ENCODE peak calls at places on chromosomes 6 and 20, in five cellular contexts. M is ovary; L is naive thymus-derived CD4-positive, alpha-beta T cell; F is aorta; R is psoas muscle. Z is an unnamed sample.

GRCh38 chr6:142796571-142796970 is 148.4 kb downstream of the HIVEP2 start:
- DNase-seq in F (no peak), L (no peak), M (no peak), R (no peak), Z (no peak)

GRCh38 chr6:26439552-26440125 is 665 bp upstream of the BTN3A3 start:
- DNase-seq in M (no peak), F (no peak), R (no peak), L (peak; percentile 7), Z (no peak)

GRCh38 chr20:47970282-47970903 is 185.1 kb upstream of the SULF2 start:
- DNase-seq in F (no peak), L (no peak), M (no peak), R (no peak), Z (no peak)

GRCh38 chr6:74946961-74947360 is 258.9 kb downstream of the COL12A1 start:
- DNase-seq in F (no peak), R (no peak), L (no peak), M (no peak), Z (no peak)

GRCh38 chr6:137677714-137678113 is 183.5 kb upstream of the OLIG3 start:
- DNase-seq in L (no peak), F (peak; percentile 76), M (no peak), R (peak; percentile 17), Z (no peak)

GRCh38 chr6:77105091-77105490 is 358.2 kb downstream of the HTR1B start:
- DNase-seq in F (no peak), M (no peak), R (no peak), L (no peak), Z (no peak)

GRCh38 chr6:14275493-14275851 is 157.9 kb downstream of the CD83 start:
- DNase-seq in L (no peak), R (no peak), F (no peak), M (peak; percentile 67), Z (no peak)

GRCh38 chr20:42739692-42740091 is 450.0 kb downstream of the PTPRT start:
- DNase-seq in M (no peak), L (no peak), R (no peak), F (no peak), Z (no peak)

GRCh38 chr6:5730586-5731263 is 276.0 kb downstream of the NRN1 start:
- DNase-seq in L (no peak), F (no peak), R (no peak), M (no peak), Z (no peak)

GRCh38 chr20:46215913-46216707 is 92.2 kb downstream of the CDH22 start:
- DNase-seq in R (peak; percentile 39), M (no peak), F (peak; percentile 40), L (no peak), Z (no peak)

GRCh38 chr6:26250806-26251075 is 114.3 kb upstream of the BTN3A2 start:
- DNase-seq in F (no peak), R (no peak), M (no peak), L (peak; percentile 58), Z (no peak)

GRCh38 chr6:42045538-42046460 is 4.5 kb upstream of the TAF8 start:
- DNase-seq in F (peak; percentile 90), M (peak; percentile 96), L (peak; percentile 94), R (peak; percentile 87), Z (peak; percentile 91)

GRCh38 chr6:42046491-42047219 is 3.7 kb upstream of the TAF8 start:
- DNase-seq in M (no peak), L (no peak), F (no peak), R (no peak), Z (no peak)

GRCh38 chr6:42049116-42049809 is 1.1 kb upstream of the TAF8 start:
- DNase-seq in R (peak; percentile 25), M (peak; percentile 65), F (no peak), L (no peak), Z (peak; percentile 57)

GRCh38 chr6:42047220-42047590 is 3.1 kb upstream of the TAF8 start:
- DNase-seq in M (no peak), R (no peak), L (no peak), F (no peak), Z (no peak)

DNA sequence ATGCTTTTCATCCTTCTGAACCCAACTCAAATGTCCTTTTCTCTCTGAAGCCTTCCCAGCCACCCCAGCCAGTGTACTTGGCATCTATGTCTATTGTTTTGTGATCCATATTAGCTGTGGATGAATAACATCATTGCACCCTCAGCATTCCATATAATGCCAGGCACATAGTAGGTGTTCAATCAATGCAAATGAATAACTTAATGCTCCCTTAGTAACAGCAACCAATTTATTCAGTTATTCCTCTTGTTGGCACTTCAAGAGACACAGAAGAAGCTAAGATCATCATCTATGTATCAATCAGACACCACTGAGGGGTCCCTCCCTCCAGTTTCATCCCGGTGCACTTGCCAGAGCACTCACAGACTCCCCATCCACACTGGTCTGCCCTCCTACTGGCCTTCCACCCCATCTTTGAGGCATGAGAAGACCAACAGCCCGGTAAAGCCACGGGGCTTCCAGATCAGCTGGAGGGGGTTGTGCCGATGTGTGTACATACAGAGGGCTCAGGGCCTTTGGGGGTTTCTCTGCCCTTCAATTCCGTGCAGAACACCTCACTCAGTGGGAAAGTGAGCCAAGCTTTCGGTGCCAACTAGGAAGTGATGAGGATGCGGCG is 2.4 kb upstream of the TAF8 start:
- DNase-seq in L (no peak), M (no peak), R (no peak), F (no peak), Z (no peak)
- H3K4me1 ChIP-seq in L (peaks cover 39% of the 10 kb centered on the region), M (peaks cover 7% of the 10 kb centered on the region), R (peaks cover 45% of the 10 kb centered on the region), F (peaks cover 2% of the 10 kb centered on the region), Z (peaks cover 40% of the 10 kb centered on the region)

GRCh38 chr6:36677753-36678487 is 594 bp upstream of the CDKN1A start:
- DNase-seq in M (no peak), R (no peak), L (no peak), F (no peak), Z (no peak)

GRCh38 chr6:36679043-36679821 is 718 bp downstream of the CDKN1A start:
- DNase-seq in R (peak; percentile 86), L (peak; percentile 11), M (peak; percentile 86), F (peak; percentile 85), Z (peak; percentile 78)

GRCh38 chr6:36678488-36679042 is at the start of gene CDKN1A:
- DNase-seq in R (peak; percentile 93), M (peak; percentile 95), L (peak; percentile 54), F (peak; percentile 96), Z (peak; percentile 95)

GRCh38 chr6:36676142-36677058 is 2.1 kb upstream of the CDKN1A start:
- DNase-seq in L (no peak), M (no peak), F (no peak), R (no peak), Z (no peak)

GRCh38 chr6:36677059-36677749 is 1.3 kb upstream of the CDKN1A start:
- DNase-seq in R (no peak), F (no peak), L (no peak), M (no peak), Z (no peak)
- H3K4me1 ChIP-seq in R (peaks cover 24% of the 10 kb centered on the region), F (no peaks in the 10 kb centered on the region), L (peaks cover 6% of the 10 kb centered on the region), M (peaks cover 8% of the 10 kb centered on the region), Z (peaks cover 31% of the 10 kb centered on the region)

GRCh38 chr6:111843347-111844147 is 29.7 kb downstream of the FYN start:
- DNase-seq in F (no peak), R (no peak), L (peak; percentile 66), M (no peak), Z (peak; percentile 37)
- H3K4me1 ChIP-seq in F (no peaks in the 10 kb centered on the region), R (peaks cover 4% of the 10 kb centered on the region), L (peaks cover 99% of the 10 kb centered on the region), M (peaks cover 13% of the 10 kb centered on the region), Z (peaks cover 5% of the 10 kb centered on the region)

DNA sequence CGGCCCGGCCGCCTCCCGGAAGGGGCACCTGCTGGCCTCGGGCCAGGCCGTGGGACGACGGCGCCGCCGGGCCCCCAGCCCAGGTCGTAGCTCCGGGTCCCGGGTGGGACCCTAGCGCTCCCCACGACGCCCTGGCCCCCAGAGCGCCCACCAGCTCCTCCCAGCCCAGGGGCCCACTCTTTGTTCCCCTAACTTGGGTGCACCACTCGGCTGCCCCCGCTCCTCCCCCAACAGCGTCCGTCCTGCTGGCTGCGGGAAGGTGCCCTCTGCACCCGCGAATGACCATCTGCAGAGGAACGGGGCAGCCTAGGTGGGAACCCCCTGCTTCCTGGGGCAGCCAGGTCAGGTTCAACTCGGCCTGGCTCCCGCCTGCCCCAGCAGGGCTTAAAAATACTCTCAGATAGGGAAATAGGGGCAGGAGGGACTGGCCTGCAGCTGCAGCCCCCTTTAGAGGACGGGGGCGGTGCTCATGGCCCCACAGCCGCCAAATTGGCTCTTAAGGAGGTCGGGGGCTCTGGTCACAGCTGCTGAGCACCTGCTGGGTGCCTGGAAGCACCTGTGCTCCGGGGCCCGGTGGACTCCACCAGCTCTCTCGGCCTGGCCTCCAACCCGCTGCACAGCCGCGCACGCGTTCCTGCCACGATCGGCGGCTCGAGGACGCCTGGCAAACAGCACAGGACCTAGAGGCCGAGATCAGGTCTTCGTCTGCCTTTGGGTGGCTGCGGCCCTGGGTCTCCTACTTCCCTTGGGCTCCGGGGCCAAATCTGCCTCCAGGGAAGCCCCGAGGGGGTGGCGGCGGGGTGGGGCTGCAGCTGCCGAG is 581 bp upstream of the LAMA5 start:
- DNase-seq in L (no peak), R (peak; percentile 59), F (peak; percentile 65), M (no peak), Z (no peak)
- H3K4me1 ChIP-seq in L (peaks cover 11% of the 10 kb centered on the region), R (peaks cover 69% of the 10 kb centered on the region), F (no peaks in the 10 kb centered on the region), M (peaks cover 13% of the 10 kb centered on the region), Z (peaks cover 25% of the 10 kb centered on the region)

GRCh38 chr6:37454420-37455125 is 21.6 kb downstream of the CMTR1 start:
- DNase-seq in M (no peak), F (no peak), L (no peak), R (no peak), Z (peak; percentile 67)
- H3K4me1 ChIP-seq in M (peaks cover 2% of the 10 kb centered on the region), F (no peaks in the 10 kb centered on the region), L (no peaks in the 10 kb centered on the region), R (no peaks in the 10 kb centered on the region), Z (peaks cover 6% of the 10 kb centered on the region)

GRCh38 chr6:30690403-30691207 is at the start of gene NRM:
- DNase-seq in F (peak; percentile 91), L (peak; percentile 49), M (peak; percentile 92), R (peak; percentile 90), Z (peak; percentile 89)
- H3K4me1 ChIP-seq in F (no peaks in the 10 kb centered on the region), L (peaks cover 31% of the 10 kb centered on the region), M (peaks cover 5% of the 10 kb centered on the region), R (peaks cover 27% of the 10 kb centered on the region), Z (peaks cover 21% of the 10 kb centered on the region)

GRCh38 chr20:17385798-17386197 is 145.4 kb downstream of the BFSP1 start:
- DNase-seq in F (no peak), R (no peak), L (no peak), M (no peak), Z (no peak)
- H3K4me1 ChIP-seq in F (no peaks in the 10 kb centered on the region), R (no peaks in the 10 kb centered on the region), L (no peaks in the 10 kb centered on the region), M (no peaks in the 10 kb centered on the region), Z (no peaks in the 10 kb centered on the region)

Z was measured in mucosa of descending colon.